ENCODE peak calls at places on chromosome 5, in eight cellular contexts. F is fibroblast of mammary gland; V is AG20443; Z is left ventricle myocardium inferior; P is body of pancreas; I is neuronal stem cell; S is pancreas; U is stimulated activated naive B cell treated with anti-CD40 and anti-IgM and Interleukin-4, amounts not matched to agents 10 μg/mL and 1 μg/mL and 100 μg/mL, for 72 hours. J is an unnamed sample.

GRCh38 chr5:116372931-116373597 is 201.6 kb downstream of the SEMA6A start:
- DNase-seq in S (no peak), V (no peak), U (no peak), I (no peak), P (no peak), Z (no peak), F (no peak), J (no peak)

GRCh38 chr5:132254321-132254977 is 3.0 kb upstream of the PDLIM4 start:
- DNase-seq in U (no peak), S (peak), F (no peak), I (no peak), P (peak), Z (peak), V (no peak), J (peak)

GRCh38 chr5:106019271-106019670 is 1651.5 kb downstream of the EFNA5 start:
- DNase-seq in S (no peak), Z (no peak), I (no peak), P (no peak), F (peak), U (no peak), V (no peak), J (no peak)

GRCh38 chr5:145976431-145977155 is 40.2 kb downstream of the SH3RF2 start:
- DNase-seq in I (no peak), P (no peak), Z (no peak), U (no peak), F (no peak), V (no peak), S (no peak), J (no peak)

GRCh38 chr5:96569332-96569731 is 92.8 kb upstream of the CAST start:
- DNase-seq in Z (no peak), F (no peak), V (no peak), I (no peak), P (no peak), S (no peak), U (no peak), J (no peak)

GRCh38 chr5:73497537-73498056 is 645 bp upstream of the BTF3 start:
- DNase-seq in F (no peak), V (no peak), U (no peak), Z (no peak), P (no peak), I (no peak), S (no peak), J (no peak)

GRCh38 chr5:65695162-65695755 is 26.6 kb downstream of the SGTB start:
- DNase-seq in U (peak), S (no peak), V (no peak), P (no peak), Z (no peak), F (no peak), I (no peak), J (no peak)

GRCh38 chr5:157447246-157447645 is 12.8 kb upstream of the NIPAL4 start:
- DNase-seq in V (no peak), Z (no peak), I (no peak), S (no peak), U (no peak), F (no peak), P (peak), J (peak)

GRCh38 chr5:151184316-151185042 is 26.9 kb upstream of the ANXA6 start:
- DNase-seq in P (no peak), Z (no peak), F (no peak), S (no peak), U (no peak), V (no peak), I (no peak), J (no peak)

GRCh38 chr5:112628219-112628618 is 109.5 kb upstream of the APC start:
- DNase-seq in P (no peak), U (no peak), S (no peak), I (peak), Z (no peak), F (no peak), V (no peak), J (no peak)

GRCh38 chr5:40017151-40017550 is 592.4 kb upstream of the DAB2 start:
- DNase-seq in F (no peak), U (no peak), S (no peak), I (no peak), P (no peak), V (no peak), Z (no peak), J (no peak)

GRCh38 chr5:99614888-99615287 is 686.1 kb upstream of the CHD1 start:
- DNase-seq in P (no peak), I (no peak), U (no peak), S (no peak), V (no peak), Z (no peak), F (no peak), J (no peak)

GRCh38 chr5:1548702-1549523 is 25.2 kb upstream of the LPCAT1 start:
- DNase-seq in P (no peak), Z (no peak), U (no peak), F (no peak), V (no peak), S (no peak), I (no peak), J (no peak)

GRCh38 chr5:30572279-30572678 is 621.2 kb upstream of the CDH6 start:
- DNase-seq in S (no peak), U (no peak), F (no peak), Z (no peak), V (no peak), P (peak), I (no peak), J (no peak)

GRCh38 chr5:83567741-83568530 is 96.4 kb downstream of the VCAN start:
- DNase-seq in P (no peak), V (peak), U (no peak), I (no peak), S (no peak), F (peak), Z (no peak), J (no peak)

GRCh38 chr5:141369994-141370848 is at the start of gene PCDHGB3:
- DNase-seq in I (no peak), F (peak), S (no peak), Z (peak), U (no peak), P (no peak), V (peak), J (peak)

GRCh38 chr5:127228540-127229184 is 61.9 kb upstream of the MEGF10 start:
- DNase-seq in V (no peak), S (no peak), I (peak), U (no peak), Z (no peak), P (no peak), F (no peak), J (peak)

GRCh38 chr5:73974871-73975351 is 348.9 kb downstream of the ARHGEF28 start:
- DNase-seq in F (peak), I (no peak), P (peak), Z (peak), U (no peak), S (no peak), V (peak), J (no peak)

GRCh38 chr5:53436480-53437191 is 43.8 kb upstream of the FST start:
- DNase-seq in P (no peak), S (no peak), F (no peak), V (no peak), U (no peak), I (no peak), Z (no peak), J (no peak)

GRCh38 chr5:126403156-126403555 is 20.1 kb upstream of the GRAMD2B start:
- DNase-seq in F (peak), P (no peak), S (no peak), Z (no peak), I (no peak), U (no peak), V (no peak), J (no peak)

GRCh38 chr5:1029945-1030625 is 21.5 kb downstream of the NKD2 start:
- DNase-seq in Z (no peak), S (no peak), P (no peak), V (no peak), U (no peak), F (no peak), I (no peak), J (no peak)

GRCh38 chr5:154519375-154519774 is 41.3 kb upstream of the HAND1 start:
- DNase-seq in Z (no peak), F (peak), I (no peak), P (no peak), V (peak), U (no peak), S (no peak), J (no peak)

GRCh38 chr5:117955831-117956230 is 1032.5 kb downstream of the DTWD2 start:
- DNase-seq in I (no peak), V (no peak), F (no peak), P (no peak), U (no peak), Z (no peak), S (no peak), J (no peak)

GRCh38 chr5:42858031-42858643 is 46.4 kb upstream of the SELENOP start:
- DNase-seq in V (peak), S (no peak), U (no peak), F (peak), P (no peak), Z (no peak), I (no peak), J (no peak)

GRCh38 chr5:6717687-6718086 is 4.5 kb downstream of the TENT4A start:
- DNase-seq in I (no peak), U (no peak), V (no peak), P (no peak), Z (no peak), S (no peak), F (no peak), J (no peak)

GRCh38 chr5:160742446-160742845 is 109.6 kb downstream of the ATP10B start:
- DNase-seq in Z (no peak), V (no peak), S (no peak), F (no peak), I (no peak), U (no peak), P (no peak), J (no peak)

GRCh38 chr5:6302099-6302498 is 76.2 kb downstream of the MED10 start:
- DNase-seq in Z (no peak), P (no peak), F (no peak), S (no peak), I (no peak), U (no peak), V (no peak), J (no peak)

GRCh38 chr5:174692381-174692780 is 32.0 kb upstream of the MSX2 start:
- DNase-seq in V (no peak), Z (no peak), F (no peak), I (no peak), S (no peak), U (no peak), P (no peak), J (no peak)

GRCh38 chr5:132238901-132239500 is 11.3 kb upstream of the P4HA2 start:
- DNase-seq in S (peak), V (no peak), F (no peak), Z (no peak), U (no peak), P (no peak), I (no peak), J (peak)